ENCODE peak calls at places on chromosome 21, in eight cellular contexts. B is NCI-H2107; X is activated CD8-positive, alpha-beta memory T cell treated with anti-CD3 and anti-CD28 coated beads for 4 hours; I is left ventricle myocardium inferior; H is uterus; O is frontal cortex; V is amygdala; N is amniotic stem cell. J is an unnamed sample.

GRCh38 chr21:22352088-22352487 is 1353.9 kb downstream of the NCAM2 start:
- DNase-seq in B (no peak), X (no peak), I (no peak), H (no peak), O (no peak), V (no peak), N (no peak), J (no peak)

GRCh38 chr21:45105906-45106485 is 31.6 kb downstream of the ADARB1 start:
- DNase-seq in B (no peak), X (no peak), I (no peak), H (no peak), O (no peak), V (no peak), N (no peak), J (no peak)

GRCh38 chr21:37982496-37983318 is 66.5 kb upstream of the KCNJ6 start:
- DNase-seq in B (no peak), X (no peak), I (no peak), H (no peak), O (no peak), V (no peak), N (no peak), J (no peak)

GRCh38 chr21:41808846-41809245 is 42.0 kb upstream of the RIPK4 start:
- DNase-seq in B (no peak), X (no peak), I (no peak), H (no peak), O (no peak), V (no peak), N (no peak), J (no peak)

GRCh38 chr21:31110430-31110829 is 72.2 kb upstream of the KRTAP19-8 start:
- DNase-seq in B (no peak), X (no peak), I (no peak), H (no peak), O (peak; percentile 33), V (no peak), N (no peak), J (no peak)

GRCh38 chr21:26961704-26962103 is 5.2 kb downstream of the ADAMTS5 start:
- DNase-seq in B (no peak), X (no peak), I (no peak), H (no peak), O (no peak), V (no peak), N (no peak), J (no peak)

GRCh38 chr21:44299458-44300261 is at the start of gene PFKL:
- DNase-seq in B (peak; percentile 37), X (peak; percentile 18), I (peak; percentile 79), H (peak; percentile 57), O (peak; percentile 91), V (peak; percentile 34), N (peak; percentile 27), J (peak; percentile 45)

GRCh38 chr21:33936221-33937038 is 20.8 kb upstream of the ATP5PO start:
- DNase-seq in B (no peak), X (no peak), I (no peak), H (no peak), O (no peak), V (no peak), N (no peak), J (no peak)

GRCh38 chr21:37074546-37074945 is 1.5 kb downstream of the TTC3 start:
- DNase-seq in B (no peak), X (no peak), I (no peak), H (no peak), O (no peak), V (no peak), N (no peak), J (no peak)

GRCh38 chr21:25215698-25216384 is 391.4 kb downstream of the MRPL39 start:
- DNase-seq in B (no peak), X (no peak), I (no peak), H (no peak), O (no peak), V (no peak), N (no peak), J (no peak)

GRCh38 chr21:31530918-31531705 is 128.4 kb upstream of the SOD1 start:
- DNase-seq in B (peak; percentile 91), X (no peak), I (no peak), H (no peak), O (no peak), V (no peak), N (no peak), J (no peak)

J was measured in tibial nerve.